ENCODE peak calls at places on chromosomes 3 and 15, in nine cellular contexts. U, P, I, K, O, B, V, R and W are unnamed samples.

GRCh38 chr15:83205725-83206324 is 1.8 kb downstream of the HDGFL3 start:
- DNase-seq in I (no peak), R (no peak), V (peak; percentile 50), O (no peak), B (no peak), U (no peak), P (no peak), K (no peak), W (no peak)

GRCh38 chr15:50134524-50135024 is 15.5 kb upstream of the ATP8B4 start:
- DNase-seq in B (peak; percentile 78), I (peak; percentile 53), K (no peak), U (no peak), O (no peak), V (peak; percentile 93), P (no peak), R (no peak), W (peak; percentile 50)

GRCh38 chr3:170962426-170962825 is 54.0 kb upstream of the EIF5A2 start:
- DNase-seq in K (no peak), U (no peak), O (no peak), I (no peak), R (no peak), B (no peak), P (no peak), V (no peak), W (no peak)

GRCh38 chr15:70014860-70015490 is 82.7 kb downstream of the TLE3 start:
- DNase-seq in B (no peak), K (no peak), V (no peak), R (no peak), U (no peak), P (no peak), O (no peak), I (no peak), W (no peak)

GRCh38 chr3:165885558-165886270 is 48.5 kb upstream of the BCHE start:
- DNase-seq in P (no peak), B (no peak), U (no peak), I (no peak), R (no peak), K (no peak), O (no peak), V (no peak), W (no peak)

GRCh38 chr3:146269271-146269670 is 18.4 kb upstream of the PLSCR4 start:
- DNase-seq in I (no peak), B (no peak), K (no peak), V (no peak), O (no peak), U (no peak), P (no peak), R (no peak), W (no peak)

GRCh38 chr15:63191895-63192603 is 2.6 kb downstream of the RAB8B start:
- DNase-seq in V (peak; percentile 77), K (no peak), I (no peak), P (no peak), O (no peak), U (peak; percentile 65), B (no peak), R (no peak), W (peak; percentile 70)

GRCh38 chr3:112974894-112975293 is at the start of gene CD200R1:
- DNase-seq in R (no peak), K (no peak), P (no peak), I (no peak), U (no peak), B (no peak), O (no peak), V (no peak), W (no peak)

GRCh38 chr3:31389939-31390338 is 142.8 kb upstream of the STT3B start:
- DNase-seq in U (no peak), K (no peak), O (no peak), R (no peak), B (no peak), P (no peak), V (no peak), I (no peak), W (no peak)